ENCODE peak calls at places on chromosomes 16 and 17, in six cellular contexts. One of them, this sample, is unnamed.

GRCh38 chr17:66965801-66966528 is 1.5 kb downstream of the CACNG4 start:
- DNase-seq in GM04503: no peak
- DNase-seq in caudate nucleus: no peak
- DNase-seq in activated CD4-positive, CD25-positive, alpha-beta regulatory T cell: no peak
- DNase-seq in lung: no peak
- DNase-seq in putamen: no peak
- DNase-seq in this sample: no peak

GRCh38 chr17:6648181-6648580 is 3.2 kb downstream of the MED31 start:
- DNase-seq in lung: no peak
- DNase-seq in putamen: no peak
- DNase-seq in activated CD4-positive, CD25-positive, alpha-beta regulatory T cell: no peak
- DNase-seq in GM04503: no peak
- DNase-seq in caudate nucleus: no peak
- DNase-seq in this sample: peak; percentile 18

GRCh38 chr17:80498242-80498919 is 22.0 kb upstream of the NPTX1 start:
- DNase-seq in activated CD4-positive, CD25-positive, alpha-beta regulatory T cell: no peak
- DNase-seq in GM04503: no peak
- DNase-seq in putamen: no peak
- DNase-seq in caudate nucleus: no peak
- DNase-seq in lung: no peak
- DNase-seq in this sample: peak; percentile 51

GRCh38 chr16:70512456-70512855 is 10.9 kb downstream of the COG4 start:
- DNase-seq in lung: no peak
- DNase-seq in GM04503: peak; percentile 26
- DNase-seq in activated CD4-positive, CD25-positive, alpha-beta regulatory T cell: no peak
- DNase-seq in caudate nucleus: no peak
- DNase-seq in putamen: no peak
- DNase-seq in this sample: no peak

GRCh38 chr17:57429966-57430365 is 173.6 kb downstream of the MSI2 start:
- DNase-seq in lung: no peak
- DNase-seq in putamen: no peak
- DNase-seq in GM04503: no peak
- DNase-seq in activated CD4-positive, CD25-positive, alpha-beta regulatory T cell: no peak
- DNase-seq in caudate nucleus: no peak
- DNase-seq in this sample: no peak

GRCh38 chr17:61490540-61490975 is 38.3 kb downstream of the TBX4 start:
- DNase-seq in putamen: peak; percentile 34
- DNase-seq in GM04503: peak; percentile 59
- DNase-seq in lung: no peak
- DNase-seq in activated CD4-positive, CD25-positive, alpha-beta regulatory T cell: no peak
- DNase-seq in caudate nucleus: no peak
- DNase-seq in this sample: no peak

GRCh38 chr17:79002796-79003593 is 6.6 kb downstream of the CANT1 start:
- DNase-seq in caudate nucleus: no peak
- DNase-seq in lung: no peak
- DNase-seq in activated CD4-positive, CD25-positive, alpha-beta regulatory T cell: no peak
- DNase-seq in putamen: no peak
- DNase-seq in GM04503: no peak
- DNase-seq in this sample: no peak

GRCh38 chr17:80793421-80793820 is 198.2 kb upstream of the CHMP6 start:
- DNase-seq in GM04503: no peak
- DNase-seq in lung: no peak
- DNase-seq in activated CD4-positive, CD25-positive, alpha-beta regulatory T cell: no peak
- DNase-seq in caudate nucleus: no peak
- DNase-seq in putamen: no peak
- DNase-seq in this sample: no peak

GRCh38 chr17:28745777-28746473 is 2.1 kb downstream of the TRAF4 start:
- DNase-seq in lung: peak; percentile 55
- DNase-seq in caudate nucleus: no peak
- DNase-seq in GM04503: no peak
- DNase-seq in activated CD4-positive, CD25-positive, alpha-beta regulatory T cell: no peak
- DNase-seq in putamen: no peak
- DNase-seq in this sample: no peak

GRCh38 chr17:78412403-78412802 is 34.0 kb downstream of the PGS1 start:
- DNase-seq in lung: no peak
- DNase-seq in putamen: no peak
- DNase-seq in caudate nucleus: no peak
- DNase-seq in GM04503: no peak
- DNase-seq in activated CD4-positive, CD25-positive, alpha-beta regulatory T cell: no peak
- DNase-seq in this sample: peak; percentile 61

GRCh38 chr17:7755095-7755890 is 37.7 kb downstream of the DNAH2 start:
- DNase-seq in caudate nucleus: no peak
- DNase-seq in putamen: no peak
- DNase-seq in GM04503: no peak
- DNase-seq in lung: no peak
- DNase-seq in activated CD4-positive, CD25-positive, alpha-beta regulatory T cell: no peak
- DNase-seq in this sample: no peak